ENCODE peak calls at places on chromosome X, in seven cellular contexts. A is T1000; F is T-helper 1 cell; R is NCI-H774; B is HTR-8/SVneo; L is gastrocnemius medialis; K is activated T-helper 1 cell treated with anti-CD3 and anti-CD28 coated beads, Interleukin-12 subunit alpha, Interleukin-12 subunit beta, Interleukin-2, Interleukin-4 antibody, amounts not matched to agents 30 ng/mL and 10 ng/mL and 1 ng/mL, durations not matched to agents 14 hours and 24 hours and 36 hours. P is an unnamed sample.

GRCh38 chrX:152897216-152898144 is at the start of gene ZNF185:
- DNase-seq in F (no peak), B (peak), L (no peak), R (peak), A (peak), K (no peak), P (no peak)

GRCh38 chrX:25300994-25301393 is 285.2 kb upstream of the ARX start:
- DNase-seq in A (no peak), R (no peak), F (no peak), K (no peak), L (no peak), B (no peak), P (no peak)

GRCh38 chrX:32024072-32024471 is 952.2 kb upstream of the FTHL17 start:
- DNase-seq in A (no peak), L (no peak), R (no peak), B (no peak), K (no peak), F (no peak), P (no peak)

GRCh38 chrX:137563681-137564651 is 2.0 kb upstream of the ZIC3 start:
- DNase-seq in K (no peak), F (no peak), L (no peak), R (no peak), A (no peak), B (no peak), P (no peak)

GRCh38 chrX:38845426-38845825 is 44.2 kb downstream of the MID1IP1 start:
- DNase-seq in K (no peak), B (no peak), R (no peak), A (no peak), F (no peak), L (no peak), P (no peak)

GRCh38 chrX:8988456-8988855 is 45.5 kb downstream of the FAM9B start:
- DNase-seq in A (no peak), L (no peak), K (no peak), B (no peak), R (no peak), F (no peak), P (no peak)

GRCh38 chrX:110146521-110146920 is 143.6 kb downstream of the TMEM164 start:
- DNase-seq in A (no peak), F (peak), K (no peak), R (peak), L (no peak), B (peak), P (peak)

GRCh38 chrX:71214604-71215334 is 8.3 kb upstream of the GJB1 start:
- DNase-seq in A (no peak), K (no peak), L (no peak), R (no peak), B (no peak), F (no peak), P (no peak)

GRCh38 chrX:131895002-131895401 is 128.1 kb upstream of the STK26 start:
- DNase-seq in R (no peak), L (no peak), F (no peak), B (peak), A (no peak), K (no peak), P (no peak)

GRCh38 chrX:110276778-110277177 is 41.1 kb downstream of the AMMECR1 start:
- DNase-seq in B (no peak), A (no peak), K (no peak), L (no peak), F (no peak), R (no peak), P (no peak)

GRCh38 chrX:108199041-108199440 is 107.5 kb downstream of the ATG4A start:
- DNase-seq in A (no peak), F (no peak), B (no peak), L (no peak), R (no peak), K (no peak), P (no peak)

GRCh38 chrX:118058924-118059323 is 57.7 kb downstream of the KLHL13 start:
- DNase-seq in R (no peak), B (no peak), F (no peak), A (no peak), L (no peak), K (no peak), P (no peak)

GRCh38 chrX:134908235-134908834 is 82.5 kb upstream of the SMIM10 start:
- DNase-seq in R (no peak), F (no peak), B (no peak), K (no peak), A (no peak), L (no peak), P (no peak)

GRCh38 chrX:15336023-15336413 is 695 bp upstream of the PIGA start:
- DNase-seq in F (peak), K (peak), B (no peak), R (peak), A (no peak), L (no peak), P (peak)

GRCh38 chrX:23902419-23902818 is 5.3 kb downstream of the APOO start:
- DNase-seq in F (no peak), R (peak), A (no peak), B (peak), K (no peak), L (no peak), P (no peak)

GRCh38 chrX:39988496-39988895 is 109.3 kb downstream of the BCOR start:
- DNase-seq in F (no peak), R (no peak), A (no peak), L (no peak), K (no peak), B (no peak), P (no peak)

GRCh38 chrX:97850911-97851310 is 967.2 kb downstream of the RPA4 start:
- DNase-seq in B (no peak), A (no peak), F (no peak), R (no peak), K (no peak), L (no peak), P (no peak)

GRCh38 chrX:130738638-130739195 is 164.3 kb downstream of the ENOX2 start:
- DNase-seq in A (no peak), R (no peak), L (no peak), F (no peak), K (no peak), B (no peak), P (no peak)

GRCh38 chrX:129779747-129780146 is at the start of gene SASH3:
- DNase-seq in F (peak), R (no peak), K (peak), A (no peak), B (no peak), L (peak), P (peak)

GRCh38 chrX:50117477-50117876 is 83.3 kb downstream of the AKAP4 start:
- DNase-seq in F (no peak), R (no peak), B (no peak), K (no peak), L (no peak), A (no peak), P (no peak)

GRCh38 chrX:15242899-15243555 is 26.9 kb downstream of the ASB9 start:
- DNase-seq in K (no peak), R (peak), A (no peak), B (peak), F (peak), L (no peak), P (no peak)

GRCh38 chrX:72125331-72126047 is 6.2 kb downstream of the RTL5 start:
- DNase-seq in F (no peak), B (no peak), K (no peak), A (no peak), L (no peak), R (no peak), P (no peak)

GRCh38 chrX:53433651-53434639 is at the start of gene HSD17B10:
- DNase-seq in R (peak), F (peak), B (peak), A (peak), K (peak), L (peak), P (peak)

GRCh38 chrX:134364711-134365110 is 95.3 kb upstream of the HPRT1 start:
- DNase-seq in A (no peak), F (no peak), R (no peak), K (no peak), B (no peak), L (no peak), P (no peak)

GRCh38 chrX:1466232-1466661 is 13.5 kb upstream of the ASMTL start:
- DNase-seq in L (no peak), R (no peak), A (no peak), B (no peak), F (no peak), K (peak), P (no peak)

GRCh38 chrX:42085836-42086235 is 162.5 kb upstream of the CASK start:
- DNase-seq in K (no peak), B (no peak), A (no peak), L (no peak), R (no peak), F (no peak), P (no peak)

GRCh38 chrX:86295293-86295692 is 147.0 kb downstream of the DACH2 start:
- DNase-seq in K (no peak), R (no peak), B (no peak), L (no peak), F (no peak), A (no peak), P (no peak)

GRCh38 chrX:7109838-7110793 is 37.4 kb upstream of the STS start:
- DNase-seq in R (no peak), K (no peak), A (no peak), F (no peak), B (no peak), L (no peak), P (no peak)

GRCh38 chrX:153608821-153609220 is 9.9 kb upstream of the CCNQ start:
- DNase-seq in R (no peak), K (no peak), F (no peak), B (no peak), A (no peak), L (no peak), P (no peak)

GRCh38 chrX:9738146-9738545 is 27.5 kb downstream of the GPR143 start:
- DNase-seq in B (no peak), R (no peak), K (no peak), F (no peak), A (no peak), L (no peak), P (no peak)

GRCh38 chrX:24658421-24658820 is 11.3 kb upstream of the PCYT1B start:
- DNase-seq in L (no peak), R (no peak), B (no peak), F (no peak), K (no peak), A (no peak), P (no peak)

GRCh38 chrX:133444952-133445831 is 29.9 kb upstream of the GPC4 start:
- DNase-seq in B (no peak), R (peak), A (no peak), L (no peak), K (no peak), F (no peak), P (no peak)

GRCh38 chrX:97238632-97239031 is 354.9 kb downstream of the RPA4 start:
- DNase-seq in R (no peak), K (no peak), A (no peak), F (no peak), L (no peak), B (peak), P (no peak)

GRCh38 chrX:36898301-36898700 is 109.9 kb upstream of the FAM47C start:
- DNase-seq in K (no peak), R (no peak), B (peak), F (no peak), L (no peak), A (no peak), P (no peak)

GRCh38 chrX:31702208-31702607 is 630.4 kb upstream of the FTHL17 start:
- DNase-seq in L (no peak), K (no peak), F (no peak), R (no peak), B (no peak), A (no peak), P (no peak)

GRCh38 chrX:104566921-104567501 is 1.0 kb downstream of the IL1RAPL2 start:
- DNase-seq in R (no peak), K (no peak), A (no peak), F (no peak), B (no peak), L (no peak), P (no peak)

P was measured in effector memory CD4-positive, alpha-beta T cell.